ENCODE peak calls at places on chromosomes 7 and 10, in seven cellular contexts. E, C, V, F, D, T and M are unnamed samples.

GRCh38 chr10:49690673-49691356 is 11.4 kb downstream of the C10orf53 start:
- DNase-seq in D (no peak), T (no peak), C (no peak), V (no peak), E (no peak), F (no peak), M (no peak)

GRCh38 chr7:126698909-126699308 is 553.8 kb downstream of the GRM8 start:
- DNase-seq in F (no peak), C (no peak), E (no peak), T (no peak), D (no peak), V (no peak), M (no peak)

GRCh38 chr7:131231381-131232220 is 96.1 kb upstream of the MKLN1 start:
- DNase-seq in F (peak), V (no peak), E (no peak), T (peak), C (peak), D (no peak), M (no peak)

GRCh38 chr7:155969192-155969929 is 157.1 kb upstream of the SHH start:
- DNase-seq in E (no peak), D (no peak), V (no peak), C (no peak), T (no peak), F (no peak), M (no peak)

GRCh38 chr7:43534110-43534509 is 48.8 kb upstream of the STK17A start:
- DNase-seq in F (no peak), C (peak), D (no peak), T (no peak), E (no peak), V (peak), M (no peak)

GRCh38 chr7:10156972-10157371 is 816.7 kb upstream of the PHF14 start:
- DNase-seq in F (no peak), C (peak), E (no peak), T (no peak), V (no peak), D (no peak), M (no peak)

GRCh38 chr10:77801474-77802238 is 124.9 kb downstream of the DLG5 start:
- DNase-seq in D (no peak), T (peak), V (no peak), C (peak), E (no peak), F (peak), M (no peak)

GRCh38 chr7:143052041-143052440 is at the start of gene OR6V1:
- DNase-seq in T (no peak), V (no peak), D (no peak), E (no peak), C (no peak), F (no peak), M (no peak)

GRCh38 chr7:134425777-134426176 is 33.1 kb downstream of the AKR1B1 start:
- DNase-seq in V (no peak), F (no peak), T (no peak), C (no peak), E (no peak), D (no peak), M (no peak)

GRCh38 chr7:12741951-12742575 is 54.6 kb downstream of the ARL4A start:
- DNase-seq in D (no peak), E (no peak), C (peak), T (no peak), F (no peak), V (no peak), M (no peak)

GRCh38 chr7:73830872-73831655 is at the start of gene CLDN4:
- DNase-seq in E (no peak), T (no peak), C (no peak), D (no peak), V (peak), F (no peak), M (peak)

GRCh38 chr10:5545778-5546710 is 21.3 kb downstream of the CALML3 start:
- DNase-seq in D (no peak), V (peak), T (no peak), E (no peak), C (peak), F (no peak), M (no peak)

GRCh38 chr7:94249631-94250030 is 145.1 kb upstream of the COL1A2 start:
- DNase-seq in F (no peak), D (no peak), C (no peak), T (no peak), E (no peak), V (no peak), M (no peak)

GRCh38 chr7:149625947-149626392 is 128.4 kb upstream of the ZNF746 start:
- DNase-seq in D (no peak), T (no peak), V (peak), C (no peak), F (no peak), E (no peak), M (no peak)

GRCh38 chr7:33472348-33473025 is 343.1 kb downstream of the BBS9 start:
- DNase-seq in F (no peak), C (no peak), D (no peak), T (no peak), V (no peak), E (no peak), M (no peak)

GRCh38 chr10:31368724-31369123 is 49.7 kb downstream of the ZEB1 start:
- DNase-seq in T (no peak), C (no peak), V (no peak), E (no peak), F (no peak), D (no peak), M (no peak)

GRCh38 chr7:67462781-67463191 is 466.2 kb downstream of the TYW1 start:
- DNase-seq in D (no peak), E (peak), T (no peak), V (peak), F (no peak), C (peak), M (no peak)

GRCh38 chr7:135557455-135558336 is at the start of gene NUP205:
- DNase-seq in T (peak), E (peak), D (peak), V (peak), C (peak), F (peak), M (peak)

GRCh38 chr10:11898372-11899066 is 75.4 kb downstream of the PROSER2 start:
- DNase-seq in F (no peak), C (no peak), T (no peak), D (no peak), V (peak), E (no peak), M (no peak)

GRCh38 chr7:74012842-74013249 is 15.1 kb upstream of the ELN start:
- DNase-seq in E (no peak), T (no peak), V (no peak), C (peak), D (no peak), F (no peak), M (no peak)

GRCh38 chr7:72336887-72337821 is 75.0 kb downstream of the CALN1 start:
- DNase-seq in F (no peak), V (no peak), C (no peak), T (no peak), D (no peak), E (peak), M (no peak)

GRCh38 chr10:51341216-51341615 is 266.9 kb downstream of the PRKG1 start:
- DNase-seq in F (peak), E (no peak), D (no peak), V (no peak), C (peak), T (no peak), M (no peak)

GRCh38 chr7:64744680-64745079 is 49.5 kb upstream of the ZNF138 start:
- DNase-seq in T (no peak), C (no peak), D (no peak), V (no peak), E (no peak), F (no peak), M (no peak)

GRCh38 chr7:156625585-156625984 is 15.0 kb upstream of the RNF32 start:
- DNase-seq in V (no peak), T (no peak), E (no peak), D (no peak), C (no peak), F (no peak), M (no peak)

GRCh38 chr7:69067397-69067796 is 530.9 kb upstream of the AUTS2 start:
- DNase-seq in E (no peak), C (peak), F (no peak), V (peak), T (no peak), D (no peak), M (no peak)

GRCh38 chr10:4541292-4541691 is 284.7 kb upstream of the AKR1E2 start:
- DNase-seq in V (peak), T (no peak), E (no peak), C (peak), D (no peak), F (no peak), M (no peak)

GRCh38 chr7:155848691-155849690 is 36.7 kb upstream of the SHH start:
- DNase-seq in V (no peak), C (no peak), E (no peak), D (no peak), T (no peak), F (no peak), M (no peak)

GRCh38 chr7:128302110-128302509 is 41.6 kb downstream of the RBM28 start:
- DNase-seq in C (no peak), T (no peak), V (no peak), D (no peak), E (no peak), F (no peak), M (no peak)

GRCh38 chr7:97973206-97973658 is 16.8 kb downstream of the OCM2 start:
- DNase-seq in E (peak), D (peak), C (no peak), T (no peak), V (peak), F (no peak), M (peak)

GRCh38 chr10:35716776-35717175 is 74.7 kb upstream of the FZD8 start:
- DNase-seq in V (no peak), C (no peak), D (no peak), E (no peak), F (no peak), T (no peak), M (no peak)

GRCh38 chr7:99372275-99373085 is 2.0 kb upstream of the ARPC1B start:
- DNase-seq in V (peak), C (no peak), D (no peak), F (no peak), E (no peak), T (no peak), M (no peak)

GRCh38 chr10:79985481-79986072 is 36.7 kb upstream of the SFTPD start:
- DNase-seq in D (no peak), C (no peak), F (no peak), T (no peak), V (peak), E (no peak), M (no peak)

GRCh38 chr10:62182171-62182570 is 86.5 kb downstream of the RTKN2 start:
- DNase-seq in E (no peak), C (no peak), F (no peak), T (no peak), V (no peak), D (no peak), M (no peak)

GRCh38 chr10:75294518-75294865 is 58.7 kb upstream of the COMTD1 start:
- DNase-seq in C (no peak), E (no peak), D (no peak), F (no peak), V (no peak), T (no peak), M (no peak)

GRCh38 chr10:31769564-31769963 is 159.1 kb downstream of the ARHGAP12 start:
- DNase-seq in V (no peak), C (peak), D (no peak), T (no peak), E (no peak), F (no peak), M (no peak)